ENCODE peak calls at places on chromosome 10, in ten cellular contexts. Q is sciatic nerve; P is kidney tubule cell; O is PC-9; E is activated effector memory CD4-positive, alpha-beta T cell treated with anti-CD3 and anti-CD28 coated beads, Interleukin-2, amount 50 U/mL, for 16 hours; C is NAMALWA; W is adrenal gland; J is EL; Y is stimulated activated CD4-positive, alpha-beta T cell treated with anti-CD3 and anti-CD28 coated beads, Interleukin-15, amount 100 ng/mL, for 24 hours; D is activated CD4-positive, alpha-beta T cell treated with anti-CD3 and anti-CD28 coated beads, Interleukin-2, amount 50 U/mL, for 1 hour. N is an unnamed sample.

GRCh38 chr10:121999301-121999700 is 10.3 kb downstream of the TACC2 start:
- DNase-seq in C (no peak), W (no peak), Q (no peak), Y (no peak), D (no peak), P (no peak), O (no peak), E (no peak), J (no peak), N (no peak)

GRCh38 chr10:95513941-95514392 is 47.2 kb downstream of the SORBS1 start:
- DNase-seq in P (peak), E (no peak), W (peak), Y (peak), C (no peak), O (peak), Q (no peak), J (peak), D (no peak), N (no peak)

GRCh38 chr10:78283069-78283682 is 249.5 kb downstream of the RPS24 start:
- DNase-seq in E (no peak), O (no peak), J (no peak), W (no peak), P (no peak), D (no peak), Y (no peak), C (no peak), Q (no peak), N (no peak)

GRCh38 chr10:74290703-74291102 is 139.7 kb downstream of the ADK start:
- DNase-seq in Q (no peak), O (no peak), J (peak), E (no peak), C (no peak), P (no peak), Y (no peak), D (no peak), W (no peak), N (no peak)

GRCh38 chr10:93701903-93702277 is 502 bp downstream of the FRA10AC1 start:
- DNase-seq in D (no peak), P (peak), E (peak), O (no peak), W (peak), C (no peak), Y (peak), J (peak), Q (no peak), N (no peak)

GRCh38 chr10:63573068-63573697 is 52.0 kb downstream of the REEP3 start:
- DNase-seq in J (peak), D (no peak), P (no peak), O (no peak), Y (no peak), E (no peak), C (no peak), W (no peak), Q (no peak), N (no peak)

GRCh38 chr10:117621196-117621595 is 78.7 kb downstream of the EMX2 start:
- DNase-seq in W (no peak), O (no peak), J (no peak), P (no peak), Y (no peak), C (no peak), D (no peak), Q (no peak), E (no peak), N (no peak)

GRCh38 chr10:44030132-44030531 is 354.8 kb downstream of the CXCL12 start:
- DNase-seq in O (no peak), P (peak), Q (no peak), J (no peak), W (no peak), Y (peak), E (no peak), D (peak), C (peak), N (peak)

GRCh38 chr10:12513775-12514663 is 164.7 kb downstream of the CAMK1D start:
- DNase-seq in P (no peak), C (no peak), Q (no peak), Y (no peak), E (no peak), O (no peak), W (no peak), J (no peak), D (no peak), N (no peak)

GRCh38 chr10:112851582-112851981 is 98.5 kb upstream of the TCF7L2 start:
- DNase-seq in W (no peak), D (no peak), O (no peak), P (no peak), C (no peak), J (no peak), E (no peak), Q (no peak), Y (no peak), N (no peak)

GRCh38 chr10:42755591-42756093 is 27.0 kb upstream of the BMS1 start:
- DNase-seq in Q (no peak), P (no peak), W (no peak), E (no peak), O (no peak), C (no peak), Y (no peak), J (no peak), D (no peak), N (no peak)

GRCh38 chr10:110699859-110700468 is 55.8 kb downstream of the RBM20 start:
- DNase-seq in Q (no peak), E (no peak), O (no peak), C (no peak), Y (no peak), J (no peak), W (no peak), P (no peak), D (no peak), N (no peak)

N was measured in OCI-LY7.